ENCODE peak calls at places on chromosomes 12 and 14, in ten cellular contexts. One of them, this sample, is unnamed.

GRCh38 chr12:51924551-51925399 is 17.5 kb downstream of the ACVRL1 start:
- DNase-seq in Caki2: no peak
- DNase-seq in nephron progenitor cell: no peak
- DNase-seq in K562: no peak
- DNase-seq in activated gamma-delta T cell treated with Interleukin-2 at 50 U/mL for 16 hours: no peak
- DNase-seq in fibroblast of the conjunctiva: no peak
- DNase-seq in endothelial cell: no peak
- DNase-seq in activated T-helper 1 cell treated with Interleukin-2 at 50 U/mL for 16 hours: no peak
- DNase-seq in kidney: no peak
- DNase-seq in left ventricle myocardium inferior: no peak
- DNase-seq in this sample: no peak

GRCh38 chr12:26566670-26567069 is 266.3 kb downstream of the ITPR2 start:
- DNase-seq in Caki2: no peak
- DNase-seq in endothelial cell: no peak
- DNase-seq in K562: no peak
- DNase-seq in left ventricle myocardium inferior: no peak
- DNase-seq in kidney: no peak
- DNase-seq in nephron progenitor cell: no peak
- DNase-seq in activated gamma-delta T cell treated with Interleukin-2 at 50 U/mL for 16 hours: no peak
- DNase-seq in activated T-helper 1 cell treated with Interleukin-2 at 50 U/mL for 16 hours: no peak
- DNase-seq in fibroblast of the conjunctiva: peak; percentile 32
- DNase-seq in this sample: no peak

GRCh38 chr12:68587448-68587873 is 23.2 kb upstream of the RAP1B start:
- DNase-seq in endothelial cell: no peak
- DNase-seq in kidney: no peak
- DNase-seq in Caki2: no peak
- DNase-seq in activated gamma-delta T cell treated with Interleukin-2 at 50 U/mL for 16 hours: peak; percentile 26
- DNase-seq in K562: no peak
- DNase-seq in activated T-helper 1 cell treated with Interleukin-2 at 50 U/mL for 16 hours: no peak
- DNase-seq in fibroblast of the conjunctiva: no peak
- DNase-seq in nephron progenitor cell: no peak
- DNase-seq in left ventricle myocardium inferior: no peak
- DNase-seq in this sample: peak; percentile 57

GRCh38 chr14:32693114-32693513 is 245.6 kb upstream of the NPAS3 start:
- DNase-seq in activated T-helper 1 cell treated with Interleukin-2 at 50 U/mL for 16 hours: no peak
- DNase-seq in activated gamma-delta T cell treated with Interleukin-2 at 50 U/mL for 16 hours: no peak
- DNase-seq in endothelial cell: no peak
- DNase-seq in left ventricle myocardium inferior: no peak
- DNase-seq in kidney: no peak
- DNase-seq in Caki2: no peak
- DNase-seq in fibroblast of the conjunctiva: peak; percentile 10
- DNase-seq in nephron progenitor cell: no peak
- DNase-seq in K562: no peak
- DNase-seq in this sample: no peak

GRCh38 chr14:33693237-33693636 is 257.6 kb downstream of the EGLN3 start:
- DNase-seq in left ventricle myocardium inferior: no peak
- DNase-seq in activated gamma-delta T cell treated with Interleukin-2 at 50 U/mL for 16 hours: no peak
- DNase-seq in K562: no peak
- DNase-seq in Caki2: peak; percentile 90
- DNase-seq in nephron progenitor cell: no peak
- DNase-seq in fibroblast of the conjunctiva: peak; percentile 53
- DNase-seq in kidney: no peak
- DNase-seq in endothelial cell: no peak
- DNase-seq in activated T-helper 1 cell treated with Interleukin-2 at 50 U/mL for 16 hours: no peak
- DNase-seq in this sample: no peak

GRCh38 chr14:89351364-89351957 is 65.6 kb downstream of the FOXN3 start:
- DNase-seq in left ventricle myocardium inferior: no peak
- DNase-seq in activated gamma-delta T cell treated with Interleukin-2 at 50 U/mL for 16 hours: no peak
- DNase-seq in kidney: no peak
- DNase-seq in fibroblast of the conjunctiva: no peak
- DNase-seq in activated T-helper 1 cell treated with Interleukin-2 at 50 U/mL for 16 hours: no peak
- DNase-seq in K562: no peak
- DNase-seq in endothelial cell: no peak
- DNase-seq in nephron progenitor cell: no peak
- DNase-seq in Caki2: no peak
- DNase-seq in this sample: peak; percentile 34

GRCh38 chr14:81594012-81594411 is 60.4 kb upstream of the SEL1L start:
- DNase-seq in K562: no peak
- DNase-seq in endothelial cell: no peak
- DNase-seq in fibroblast of the conjunctiva: peak; percentile 2
- DNase-seq in nephron progenitor cell: no peak
- DNase-seq in left ventricle myocardium inferior: peak; percentile 25
- DNase-seq in Caki2: no peak
- DNase-seq in activated T-helper 1 cell treated with Interleukin-2 at 50 U/mL for 16 hours: no peak
- DNase-seq in activated gamma-delta T cell treated with Interleukin-2 at 50 U/mL for 16 hours: no peak
- DNase-seq in kidney: no peak
- DNase-seq in this sample: no peak

GRCh38 chr14:102220031-102220430 is 80.3 kb downstream of the WDR20 start:
- DNase-seq in left ventricle myocardium inferior: no peak
- DNase-seq in kidney: no peak
- DNase-seq in endothelial cell: no peak
- DNase-seq in K562: no peak
- DNase-seq in fibroblast of the conjunctiva: no peak
- DNase-seq in activated T-helper 1 cell treated with Interleukin-2 at 50 U/mL for 16 hours: no peak
- DNase-seq in Caki2: no peak
- DNase-seq in nephron progenitor cell: no peak
- DNase-seq in activated gamma-delta T cell treated with Interleukin-2 at 50 U/mL for 16 hours: no peak
- DNase-seq in this sample: no peak

GRCh38 chr12:34526946-34527345 is 504.6 kb downstream of the ALG10 start:
- DNase-seq in fibroblast of the conjunctiva: no peak
- DNase-seq in nephron progenitor cell: no peak
- DNase-seq in endothelial cell: no peak
- DNase-seq in activated T-helper 1 cell treated with Interleukin-2 at 50 U/mL for 16 hours: no peak
- DNase-seq in activated gamma-delta T cell treated with Interleukin-2 at 50 U/mL for 16 hours: no peak
- DNase-seq in Caki2: no peak
- DNase-seq in left ventricle myocardium inferior: no peak
- DNase-seq in K562: no peak
- DNase-seq in kidney: no peak
- DNase-seq in this sample: no peak

GRCh38 chr12:24398605-24399004 is 449.1 kb upstream of the SOX5 start:
- DNase-seq in K562: no peak
- DNase-seq in Caki2: no peak
- DNase-seq in nephron progenitor cell: no peak
- DNase-seq in fibroblast of the conjunctiva: no peak
- DNase-seq in left ventricle myocardium inferior: no peak
- DNase-seq in endothelial cell: no peak
- DNase-seq in activated T-helper 1 cell treated with Interleukin-2 at 50 U/mL for 16 hours: no peak
- DNase-seq in kidney: no peak
- DNase-seq in activated gamma-delta T cell treated with Interleukin-2 at 50 U/mL for 16 hours: no peak
- DNase-seq in this sample: no peak

GRCh38 chr12:123938679-123939480 is 33.8 kb downstream of the CCDC92 start:
- DNase-seq in nephron progenitor cell: peak; percentile 35
- DNase-seq in activated T-helper 1 cell treated with Interleukin-2 at 50 U/mL for 16 hours: no peak
- DNase-seq in fibroblast of the conjunctiva: no peak
- DNase-seq in kidney: no peak
- DNase-seq in left ventricle myocardium inferior: no peak
- DNase-seq in Caki2: no peak
- DNase-seq in activated gamma-delta T cell treated with Interleukin-2 at 50 U/mL for 16 hours: no peak
- DNase-seq in endothelial cell: peak; percentile 29
- DNase-seq in K562: peak; percentile 32
- DNase-seq in this sample: no peak

GRCh38 chr12:113196996-113197395 is 11.5 kb downstream of the RITA1 start:
- DNase-seq in kidney: peak; percentile 74
- DNase-seq in left ventricle myocardium inferior: peak; percentile 58
- DNase-seq in nephron progenitor cell: peak; percentile 45
- DNase-seq in endothelial cell: peak; percentile 68
- DNase-seq in K562: peak; percentile 83
- DNase-seq in Caki2: peak; percentile 64
- DNase-seq in fibroblast of the conjunctiva: peak; percentile 82
- DNase-seq in activated gamma-delta T cell treated with Interleukin-2 at 50 U/mL for 16 hours: peak; percentile 44
- DNase-seq in activated T-helper 1 cell treated with Interleukin-2 at 50 U/mL for 16 hours: peak; percentile 16
- DNase-seq in this sample: peak; percentile 67

GRCh38 chr14:22176930-22177329 is 412.1 kb downstream of the DAD1 start:
- DNase-seq in kidney: no peak
- DNase-seq in nephron progenitor cell: no peak
- DNase-seq in activated T-helper 1 cell treated with Interleukin-2 at 50 U/mL for 16 hours: no peak
- DNase-seq in K562: no peak
- DNase-seq in Caki2: no peak
- DNase-seq in left ventricle myocardium inferior: no peak
- DNase-seq in endothelial cell: no peak
- DNase-seq in fibroblast of the conjunctiva: no peak
- DNase-seq in activated gamma-delta T cell treated with Interleukin-2 at 50 U/mL for 16 hours: no peak
- DNase-seq in this sample: no peak

GRCh38 chr12:90043264-90043663 is 334.6 kb upstream of the ATP2B1 start:
- DNase-seq in left ventricle myocardium inferior: no peak
- DNase-seq in K562: peak; percentile 9
- DNase-seq in fibroblast of the conjunctiva: no peak
- DNase-seq in activated gamma-delta T cell treated with Interleukin-2 at 50 U/mL for 16 hours: no peak
- DNase-seq in activated T-helper 1 cell treated with Interleukin-2 at 50 U/mL for 16 hours: no peak
- DNase-seq in nephron progenitor cell: no peak
- DNase-seq in endothelial cell: no peak
- DNase-seq in kidney: no peak
- DNase-seq in Caki2: no peak
- DNase-seq in this sample: no peak

GRCh38 chr14:104752338-104752734 is 611 bp upstream of the SIVA1 start:
- DNase-seq in endothelial cell: no peak
- DNase-seq in fibroblast of the conjunctiva: no peak
- DNase-seq in activated gamma-delta T cell treated with Interleukin-2 at 50 U/mL for 16 hours: no peak
- DNase-seq in Caki2: no peak
- DNase-seq in K562: no peak
- DNase-seq in nephron progenitor cell: no peak
- DNase-seq in kidney: no peak
- DNase-seq in activated T-helper 1 cell treated with Interleukin-2 at 50 U/mL for 16 hours: no peak
- DNase-seq in left ventricle myocardium inferior: no peak
- DNase-seq in this sample: no peak

GRCh38 chr12:100988278-100988625 is 193.7 kb downstream of the ANO4 start:
- DNase-seq in activated T-helper 1 cell treated with Interleukin-2 at 50 U/mL for 16 hours: no peak
- DNase-seq in activated gamma-delta T cell treated with Interleukin-2 at 50 U/mL for 16 hours: no peak
- DNase-seq in fibroblast of the conjunctiva: no peak
- DNase-seq in K562: no peak
- DNase-seq in kidney: no peak
- DNase-seq in left ventricle myocardium inferior: no peak
- DNase-seq in endothelial cell: no peak
- DNase-seq in nephron progenitor cell: no peak
- DNase-seq in Caki2: no peak
- DNase-seq in this sample: no peak

GRCh38 chr12:82650627-82651337 is 35.9 kb upstream of the TMTC2 start:
- DNase-seq in left ventricle myocardium inferior: peak; percentile 33
- DNase-seq in K562: peak; percentile 11
- DNase-seq in fibroblast of the conjunctiva: no peak
- DNase-seq in activated T-helper 1 cell treated with Interleukin-2 at 50 U/mL for 16 hours: no peak
- DNase-seq in kidney: no peak
- DNase-seq in activated gamma-delta T cell treated with Interleukin-2 at 50 U/mL for 16 hours: no peak
- DNase-seq in nephron progenitor cell: no peak
- DNase-seq in endothelial cell: no peak
- DNase-seq in Caki2: peak; percentile 94
- DNase-seq in this sample: no peak

GRCh38 chr14:64422006-64422405 is 33.9 kb downstream of the MTHFD1 start:
- DNase-seq in Caki2: no peak
- DNase-seq in activated gamma-delta T cell treated with Interleukin-2 at 50 U/mL for 16 hours: no peak
- DNase-seq in left ventricle myocardium inferior: no peak
- DNase-seq in endothelial cell: no peak
- DNase-seq in K562: no peak
- DNase-seq in fibroblast of the conjunctiva: no peak
- DNase-seq in activated T-helper 1 cell treated with Interleukin-2 at 50 U/mL for 16 hours: no peak
- DNase-seq in kidney: no peak
- DNase-seq in nephron progenitor cell: no peak
- DNase-seq in this sample: no peak

GRCh38 chr12:95790912-95791849 is 617 bp upstream of the NTN4 start:
- DNase-seq in activated T-helper 1 cell treated with Interleukin-2 at 50 U/mL for 16 hours: no peak
- DNase-seq in nephron progenitor cell: peak; percentile 46
- DNase-seq in K562: no peak
- DNase-seq in fibroblast of the conjunctiva: no peak
- DNase-seq in endothelial cell: peak; percentile 19
- DNase-seq in Caki2: peak; percentile 55
- DNase-seq in activated gamma-delta T cell treated with Interleukin-2 at 50 U/mL for 16 hours: peak; percentile 5
- DNase-seq in left ventricle myocardium inferior: no peak
- DNase-seq in kidney: peak; percentile 80
- DNase-seq in this sample: peak; percentile 12

GRCh38 chr12:56119361-56119796 is 1.3 kb downstream of the ZC3H10 start:
- DNase-seq in left ventricle myocardium inferior: peak; percentile 55
- DNase-seq in fibroblast of the conjunctiva: peak; percentile 92
- DNase-seq in activated gamma-delta T cell treated with Interleukin-2 at 50 U/mL for 16 hours: peak; percentile 58
- DNase-seq in kidney: peak; percentile 88
- DNase-seq in K562: peak; percentile 93
- DNase-seq in Caki2: peak; percentile 77
- DNase-seq in activated T-helper 1 cell treated with Interleukin-2 at 50 U/mL for 16 hours: peak; percentile 36
- DNase-seq in endothelial cell: peak; percentile 68
- DNase-seq in nephron progenitor cell: peak; percentile 74
- DNase-seq in this sample: peak; percentile 70

GRCh38 chr14:78606111-78606510 is 435.9 kb downstream of the NRXN3 start:
- DNase-seq in activated T-helper 1 cell treated with Interleukin-2 at 50 U/mL for 16 hours: no peak
- DNase-seq in K562: no peak
- DNase-seq in endothelial cell: no peak
- DNase-seq in Caki2: no peak
- DNase-seq in nephron progenitor cell: no peak
- DNase-seq in fibroblast of the conjunctiva: peak; percentile 41
- DNase-seq in activated gamma-delta T cell treated with Interleukin-2 at 50 U/mL for 16 hours: no peak
- DNase-seq in left ventricle myocardium inferior: no peak
- DNase-seq in kidney: no peak
- DNase-seq in this sample: no peak

GRCh38 chr12:27340971-27341370 is 8.3 kb downstream of the BMAL2 start:
- DNase-seq in endothelial cell: no peak
- DNase-seq in Caki2: no peak
- DNase-seq in activated T-helper 1 cell treated with Interleukin-2 at 50 U/mL for 16 hours: no peak
- DNase-seq in left ventricle myocardium inferior: no peak
- DNase-seq in activated gamma-delta T cell treated with Interleukin-2 at 50 U/mL for 16 hours: no peak
- DNase-seq in nephron progenitor cell: no peak
- DNase-seq in kidney: no peak
- DNase-seq in fibroblast of the conjunctiva: no peak
- DNase-seq in K562: no peak
- DNase-seq in this sample: no peak

GRCh38 chr12:122517877-122518276 is 8.9 kb downstream of the RSRC2 start:
- DNase-seq in Caki2: peak; percentile 82
- DNase-seq in left ventricle myocardium inferior: no peak
- DNase-seq in nephron progenitor cell: no peak
- DNase-seq in activated T-helper 1 cell treated with Interleukin-2 at 50 U/mL for 16 hours: no peak
- DNase-seq in kidney: no peak
- DNase-seq in activated gamma-delta T cell treated with Interleukin-2 at 50 U/mL for 16 hours: no peak
- DNase-seq in fibroblast of the conjunctiva: peak; percentile 74
- DNase-seq in endothelial cell: no peak
- DNase-seq in K562: no peak
- DNase-seq in this sample: no peak

This sample was measured in immature natural killer cell.